ENCODE peak calls at places on chromosomes 2 and 18, in ten cellular contexts. One of them, this sample, is unnamed.

GRCh38 chr2:196677404-196677803 is 37.9 kb downstream of the CCDC150 start:
- DNase-seq in stimulated activated naive CD4-positive, alpha-beta T cell: no peak
- DNase-seq in RPMI7951: peak
- DNase-seq in endodermal cell: no peak
- DNase-seq in NCI-H1105: no peak
- DNase-seq in NCI-H2081: no peak
- DNase-seq in NCI-H2107: no peak
- DNase-seq in pulmonary artery endothelial cell: no peak
- DNase-seq in effector CD4-positive, alpha-beta T cell: no peak
- DNase-seq in stimulated activated CD4-positive, alpha-beta T cell treated with anti-CD3 and anti-CD28 coated beads, Interleukin-4, amount 100 ng/mL, for 24 hours: no peak
- DNase-seq in this sample: no peak

GRCh38 chr2:197497301-197497700 is 2.3 kb downstream of the HSPD1 start:
- DNase-seq in NCI-H2107: no peak
- DNase-seq in endodermal cell: no peak
- DNase-seq in effector CD4-positive, alpha-beta T cell: no peak
- DNase-seq in NCI-H1105: no peak
- DNase-seq in stimulated activated CD4-positive, alpha-beta T cell treated with anti-CD3 and anti-CD28 coated beads, Interleukin-4, amount 100 ng/mL, for 24 hours: no peak
- DNase-seq in pulmonary artery endothelial cell: no peak
- DNase-seq in RPMI7951: no peak
- DNase-seq in stimulated activated naive CD4-positive, alpha-beta T cell: no peak
- DNase-seq in NCI-H2081: no peak
- DNase-seq in this sample: no peak

GRCh38 chr2:55824554-55825096 is 99.0 kb downstream of the EFEMP1 start:
- DNase-seq in NCI-H2081: no peak
- DNase-seq in NCI-H1105: no peak
- DNase-seq in pulmonary artery endothelial cell: no peak
- DNase-seq in endodermal cell: no peak
- DNase-seq in effector CD4-positive, alpha-beta T cell: no peak
- DNase-seq in NCI-H2107: no peak
- DNase-seq in stimulated activated naive CD4-positive, alpha-beta T cell: no peak
- DNase-seq in RPMI7951: no peak
- DNase-seq in stimulated activated CD4-positive, alpha-beta T cell treated with anti-CD3 and anti-CD28 coated beads, Interleukin-4, amount 100 ng/mL, for 24 hours: no peak
- DNase-seq in this sample: no peak

GRCh38 chr2:56583796-56584313 is 400.1 kb downstream of the CCDC85A start:
- DNase-seq in stimulated activated naive CD4-positive, alpha-beta T cell: no peak
- DNase-seq in RPMI7951: no peak
- DNase-seq in endodermal cell: no peak
- DNase-seq in NCI-H1105: no peak
- DNase-seq in stimulated activated CD4-positive, alpha-beta T cell treated with anti-CD3 and anti-CD28 coated beads, Interleukin-4, amount 100 ng/mL, for 24 hours: no peak
- DNase-seq in pulmonary artery endothelial cell: no peak
- DNase-seq in effector CD4-positive, alpha-beta T cell: no peak
- DNase-seq in NCI-H2081: no peak
- DNase-seq in NCI-H2107: no peak
- DNase-seq in this sample: no peak

GRCh38 chr2:130963849-130964793 is 127.4 kb downstream of the ARHGEF4 start:
- DNase-seq in NCI-H1105: peak
- DNase-seq in endodermal cell: peak
- DNase-seq in RPMI7951: no peak
- DNase-seq in stimulated activated CD4-positive, alpha-beta T cell treated with anti-CD3 and anti-CD28 coated beads, Interleukin-4, amount 100 ng/mL, for 24 hours: no peak
- DNase-seq in effector CD4-positive, alpha-beta T cell: no peak
- DNase-seq in stimulated activated naive CD4-positive, alpha-beta T cell: no peak
- DNase-seq in NCI-H2081: no peak
- DNase-seq in pulmonary artery endothelial cell: no peak
- DNase-seq in NCI-H2107: no peak
- DNase-seq in this sample: no peak

GRCh38 chr18:8870528-8870927 is 165.2 kb downstream of the MTCL1 start:
- DNase-seq in NCI-H2081: no peak
- DNase-seq in pulmonary artery endothelial cell: no peak
- DNase-seq in stimulated activated naive CD4-positive, alpha-beta T cell: no peak
- DNase-seq in NCI-H1105: no peak
- DNase-seq in stimulated activated CD4-positive, alpha-beta T cell treated with anti-CD3 and anti-CD28 coated beads, Interleukin-4, amount 100 ng/mL, for 24 hours: no peak
- DNase-seq in endodermal cell: no peak
- DNase-seq in effector CD4-positive, alpha-beta T cell: no peak
- DNase-seq in NCI-H2107: no peak
- DNase-seq in RPMI7951: peak
- DNase-seq in this sample: no peak

GRCh38 chr2:173124441-173124840 is 48.8 kb downstream of the MAP3K20 start:
- DNase-seq in stimulated activated CD4-positive, alpha-beta T cell treated with anti-CD3 and anti-CD28 coated beads, Interleukin-4, amount 100 ng/mL, for 24 hours: no peak
- DNase-seq in effector CD4-positive, alpha-beta T cell: no peak
- DNase-seq in pulmonary artery endothelial cell: no peak
- DNase-seq in NCI-H2107: no peak
- DNase-seq in NCI-H2081: no peak
- DNase-seq in endodermal cell: no peak
- DNase-seq in stimulated activated naive CD4-positive, alpha-beta T cell: no peak
- DNase-seq in RPMI7951: peak
- DNase-seq in NCI-H1105: no peak
- DNase-seq in this sample: no peak

GRCh38 chr2:160505236-160505635 is 11.6 kb upstream of the RBMS1 start:
- DNase-seq in pulmonary artery endothelial cell: no peak
- DNase-seq in RPMI7951: peak
- DNase-seq in endodermal cell: no peak
- DNase-seq in NCI-H2081: no peak
- DNase-seq in NCI-H2107: no peak
- DNase-seq in stimulated activated naive CD4-positive, alpha-beta T cell: no peak
- DNase-seq in NCI-H1105: no peak
- DNase-seq in effector CD4-positive, alpha-beta T cell: no peak
- DNase-seq in stimulated activated CD4-positive, alpha-beta T cell treated with anti-CD3 and anti-CD28 coated beads, Interleukin-4, amount 100 ng/mL, for 24 hours: no peak
- DNase-seq in this sample: no peak

GRCh38 chr2:134705861-134706586 is 12.8 kb downstream of the TMEM163 start:
- DNase-seq in stimulated activated naive CD4-positive, alpha-beta T cell: no peak
- DNase-seq in RPMI7951: peak
- DNase-seq in stimulated activated CD4-positive, alpha-beta T cell treated with anti-CD3 and anti-CD28 coated beads, Interleukin-4, amount 100 ng/mL, for 24 hours: no peak
- DNase-seq in pulmonary artery endothelial cell: no peak
- DNase-seq in effector CD4-positive, alpha-beta T cell: no peak
- DNase-seq in endodermal cell: peak
- DNase-seq in NCI-H1105: no peak
- DNase-seq in NCI-H2081: no peak
- DNase-seq in NCI-H2107: no peak
- DNase-seq in this sample: no peak

GRCh38 chr2:230129343-230129742 is 60.6 kb upstream of the SLC16A14 start:
- DNase-seq in stimulated activated naive CD4-positive, alpha-beta T cell: no peak
- DNase-seq in endodermal cell: no peak
- DNase-seq in pulmonary artery endothelial cell: no peak
- DNase-seq in NCI-H2107: no peak
- DNase-seq in NCI-H1105: no peak
- DNase-seq in effector CD4-positive, alpha-beta T cell: no peak
- DNase-seq in RPMI7951: peak
- DNase-seq in NCI-H2081: no peak
- DNase-seq in stimulated activated CD4-positive, alpha-beta T cell treated with anti-CD3 and anti-CD28 coated beads, Interleukin-4, amount 100 ng/mL, for 24 hours: no peak
- DNase-seq in this sample: no peak

GRCh38 chr2:43340945-43341356 is 114.5 kb upstream of the ZFP36L2 start:
- DNase-seq in NCI-H2107: no peak
- DNase-seq in NCI-H2081: no peak
- DNase-seq in NCI-H1105: no peak
- DNase-seq in pulmonary artery endothelial cell: peak
- DNase-seq in RPMI7951: peak
- DNase-seq in stimulated activated naive CD4-positive, alpha-beta T cell: no peak
- DNase-seq in endodermal cell: no peak
- DNase-seq in stimulated activated CD4-positive, alpha-beta T cell treated with anti-CD3 and anti-CD28 coated beads, Interleukin-4, amount 100 ng/mL, for 24 hours: no peak
- DNase-seq in effector CD4-positive, alpha-beta T cell: no peak
- DNase-seq in this sample: no peak

GRCh38 chr2:227347117-227347516 is 22.1 kb downstream of the MFF start:
- DNase-seq in NCI-H2107: no peak
- DNase-seq in stimulated activated naive CD4-positive, alpha-beta T cell: no peak
- DNase-seq in NCI-H2081: no peak
- DNase-seq in NCI-H1105: no peak
- DNase-seq in pulmonary artery endothelial cell: no peak
- DNase-seq in RPMI7951: no peak
- DNase-seq in stimulated activated CD4-positive, alpha-beta T cell treated with anti-CD3 and anti-CD28 coated beads, Interleukin-4, amount 100 ng/mL, for 24 hours: no peak
- DNase-seq in effector CD4-positive, alpha-beta T cell: no peak
- DNase-seq in endodermal cell: peak
- DNase-seq in this sample: no peak

GRCh38 chr2:235609321-235609720 is 115.5 kb downstream of the AGAP1 start:
- DNase-seq in stimulated activated CD4-positive, alpha-beta T cell treated with anti-CD3 and anti-CD28 coated beads, Interleukin-4, amount 100 ng/mL, for 24 hours: no peak
- DNase-seq in effector CD4-positive, alpha-beta T cell: no peak
- DNase-seq in NCI-H2107: no peak
- DNase-seq in NCI-H2081: no peak
- DNase-seq in endodermal cell: no peak
- DNase-seq in RPMI7951: no peak
- DNase-seq in NCI-H1105: no peak
- DNase-seq in stimulated activated naive CD4-positive, alpha-beta T cell: no peak
- DNase-seq in pulmonary artery endothelial cell: no peak
- DNase-seq in this sample: no peak

This sample was measured in naive thymus-derived CD8-positive, alpha-beta T cell.